ENCODE peak calls at places on chromosomes 11 and 22, in five cellular contexts. One of them, this sample, is unnamed.
A peak's percentile ranks its signal among the peaks of the same experiment; 100 is the strongest.

GRCh38 chr11:20669833-20670684 is 673 bp downstream of the NELL1 start:
- DNase-seq in A549: no peak
- DNase-seq in mesenchymal stem cell: no peak
- DNase-seq in dorsolateral prefrontal cortex: no peak
- DNase-seq in right lobe of liver: no peak
- DNase-seq in this sample: no peak

GRCh38 chr11:101817536-101817935 is 97.3 kb upstream of the CEP126 start:
- DNase-seq in A549: no peak
- DNase-seq in right lobe of liver: no peak
- DNase-seq in dorsolateral prefrontal cortex: no peak
- DNase-seq in mesenchymal stem cell: no peak
- DNase-seq in this sample: no peak

GRCh38 chr22:22199634-22200033 is 45.0 kb upstream of the VPREB1 start:
- DNase-seq in dorsolateral prefrontal cortex: no peak
- DNase-seq in right lobe of liver: no peak
- DNase-seq in A549: no peak
- DNase-seq in mesenchymal stem cell: no peak
- DNase-seq in this sample: no peak

GRCh38 chr11:9664276-9665171 is 647 bp downstream of the SWAP70 start:
- DNase-seq in A549: peak; percentile 48
- DNase-seq in dorsolateral prefrontal cortex: no peak
- DNase-seq in right lobe of liver: peak; percentile 60
- DNase-seq in mesenchymal stem cell: peak; percentile 70
- DNase-seq in this sample: peak; percentile 32

GRCh38 chr11:33296695-33297094 is 39.5 kb downstream of the HIPK3 start:
- DNase-seq in mesenchymal stem cell: no peak
- DNase-seq in dorsolateral prefrontal cortex: no peak
- DNase-seq in right lobe of liver: no peak
- DNase-seq in A549: no peak
- DNase-seq in this sample: no peak

GRCh38 chr11:104870910-104871309 is 27.4 kb downstream of the CASP12 start:
- DNase-seq in dorsolateral prefrontal cortex: no peak
- DNase-seq in A549: no peak
- DNase-seq in mesenchymal stem cell: peak; percentile 21
- DNase-seq in right lobe of liver: no peak
- DNase-seq in this sample: no peak

GRCh38 chr11:64765291-64765803 is 5.6 kb upstream of the PYGM start:
- DNase-seq in dorsolateral prefrontal cortex: no peak
- DNase-seq in A549: no peak
- DNase-seq in mesenchymal stem cell: no peak
- DNase-seq in right lobe of liver: no peak
- DNase-seq in this sample: no peak

GRCh38 chr11:61762216-61762615 is 9.8 kb downstream of the MYRF start:
- DNase-seq in dorsolateral prefrontal cortex: no peak
- DNase-seq in right lobe of liver: no peak
- DNase-seq in A549: no peak
- DNase-seq in mesenchymal stem cell: no peak
- DNase-seq in this sample: no peak

GRCh38 chr11:85752890-85753581 is 57.9 kb downstream of the SYTL2 start:
- DNase-seq in A549: no peak
- DNase-seq in mesenchymal stem cell: no peak
- DNase-seq in dorsolateral prefrontal cortex: no peak
- DNase-seq in right lobe of liver: no peak
- DNase-seq in this sample: no peak

GRCh38 chr11:47272706-47273105 is 2.8 kb downstream of the MADD start:
- DNase-seq in A549: no peak
- DNase-seq in mesenchymal stem cell: peak; percentile 50
- DNase-seq in dorsolateral prefrontal cortex: no peak
- DNase-seq in right lobe of liver: no peak
- DNase-seq in this sample: no peak

GRCh38 chr22:49934144-49934890 is 15.9 kb downstream of the CRELD2 start:
- DNase-seq in dorsolateral prefrontal cortex: no peak
- DNase-seq in right lobe of liver: peak; percentile 81
- DNase-seq in mesenchymal stem cell: peak; percentile 60
- DNase-seq in A549: no peak
- DNase-seq in this sample: peak; percentile 76

GRCh38 chr22:50267591-50268390 is 2.4 kb downstream of the MAPK11 start:
- DNase-seq in dorsolateral prefrontal cortex: no peak
- DNase-seq in right lobe of liver: no peak
- DNase-seq in mesenchymal stem cell: no peak
- DNase-seq in A549: no peak
- DNase-seq in this sample: peak; percentile 64

GRCh38 chr11:7575841-7576451 is 62.1 kb downstream of the PPFIBP2 start:
- DNase-seq in mesenchymal stem cell: peak; percentile 54
- DNase-seq in A549: peak; percentile 66
- DNase-seq in right lobe of liver: no peak
- DNase-seq in dorsolateral prefrontal cortex: no peak
- DNase-seq in this sample: no peak

GRCh38 chr11:17598700-17599459 is 51.8 kb downstream of the OTOG start:
- DNase-seq in mesenchymal stem cell: peak; percentile 57
- DNase-seq in right lobe of liver: peak; percentile 80
- DNase-seq in dorsolateral prefrontal cortex: peak; percentile 74
- DNase-seq in A549: peak; percentile 62
- DNase-seq in this sample: peak; percentile 65

GRCh38 chr22:47027766-47028165 is 265.3 kb downstream of the TBC1D22A start:
- DNase-seq in dorsolateral prefrontal cortex: no peak
- DNase-seq in A549: no peak
- DNase-seq in mesenchymal stem cell: no peak
- DNase-seq in right lobe of liver: no peak
- DNase-seq in this sample: no peak

GRCh38 chr22:25899566-25899965 is 157.6 kb downstream of the MYO18B start:
- DNase-seq in mesenchymal stem cell: no peak
- DNase-seq in dorsolateral prefrontal cortex: no peak
- DNase-seq in A549: no peak
- DNase-seq in right lobe of liver: no peak
- DNase-seq in this sample: no peak

GRCh38 chr11:79047356-79047755 is 393.5 kb downstream of the TENM4 start:
- DNase-seq in mesenchymal stem cell: no peak
- DNase-seq in right lobe of liver: no peak
- DNase-seq in A549: no peak
- DNase-seq in dorsolateral prefrontal cortex: no peak
- DNase-seq in this sample: no peak

GRCh38 chr22:38413085-38414008 is 41.7 kb downstream of the KCNJ4 start:
- DNase-seq in A549: no peak
- DNase-seq in mesenchymal stem cell: no peak
- DNase-seq in right lobe of liver: peak; percentile 63
- DNase-seq in dorsolateral prefrontal cortex: peak; percentile 26
- DNase-seq in this sample: peak; percentile 53

GRCh38 chr11:103109818-103110388 is 677 bp downstream of the DYNC2H1 start:
- DNase-seq in A549: no peak
- DNase-seq in right lobe of liver: no peak
- DNase-seq in mesenchymal stem cell: no peak
- DNase-seq in dorsolateral prefrontal cortex: no peak
- DNase-seq in this sample: no peak

GRCh38 chr11:62974848-62975522 is 9.8 kb downstream of the SLC22A6 start:
- DNase-seq in right lobe of liver: no peak
- DNase-seq in dorsolateral prefrontal cortex: no peak
- DNase-seq in mesenchymal stem cell: no peak
- DNase-seq in A549: peak; percentile 54
- DNase-seq in this sample: peak; percentile 56

GRCh38 chr22:37627545-37627944 is 11.9 kb upstream of the SH3BP1 start:
- DNase-seq in mesenchymal stem cell: no peak
- DNase-seq in right lobe of liver: no peak
- DNase-seq in dorsolateral prefrontal cortex: no peak
- DNase-seq in A549: no peak
- DNase-seq in this sample: no peak

GRCh38 chr22:49838771-49839717 is 11.4 kb upstream of the BRD1 start:
- DNase-seq in mesenchymal stem cell: no peak
- DNase-seq in dorsolateral prefrontal cortex: no peak
- DNase-seq in right lobe of liver: no peak
- DNase-seq in A549: no peak
- DNase-seq in this sample: no peak

GRCh38 chr11:12142179-12142578 is 31.8 kb downstream of the MICAL2 start:
- DNase-seq in A549: no peak
- DNase-seq in dorsolateral prefrontal cortex: no peak
- DNase-seq in mesenchymal stem cell: no peak
- DNase-seq in right lobe of liver: no peak
- DNase-seq in this sample: no peak
- H3K27ac ChIP-seq in A549: no peak overlapping the region
- H3K27ac ChIP-seq in dorsolateral prefrontal cortex: no peak overlapping the region
- H3K27ac ChIP-seq in mesenchymal stem cell: no peak overlapping the region
- H3K27ac ChIP-seq in right lobe of liver: no peak overlapping the region
- H3K27ac ChIP-seq in this sample: peak overlapping the region; percentile 67

GRCh38 chr11:96086111-96086510 is 162.2 kb upstream of the MTMR2 start:
- DNase-seq in mesenchymal stem cell: no peak
- DNase-seq in dorsolateral prefrontal cortex: no peak
- DNase-seq in A549: no peak
- DNase-seq in right lobe of liver: no peak
- DNase-seq in this sample: no peak

GRCh38 chr11:96082936-96083335 is 159.0 kb upstream of the MTMR2 start:
- DNase-seq in A549: no peak
- DNase-seq in mesenchymal stem cell: no peak
- DNase-seq in right lobe of liver: no peak
- DNase-seq in dorsolateral prefrontal cortex: no peak
- DNase-seq in this sample: no peak

GRCh38 chr11:96082002-96082899 is 158.3 kb upstream of the MTMR2 start:
- DNase-seq in right lobe of liver: no peak
- DNase-seq in dorsolateral prefrontal cortex: no peak
- DNase-seq in mesenchymal stem cell: peak; percentile 43
- DNase-seq in A549: no peak
- DNase-seq in this sample: no peak

GRCh38 chr11:96085349-96085910 is 161.5 kb upstream of the MTMR2 start:
- DNase-seq in A549: no peak
- DNase-seq in dorsolateral prefrontal cortex: no peak
- DNase-seq in right lobe of liver: no peak
- DNase-seq in mesenchymal stem cell: no peak
- DNase-seq in this sample: no peak

DNA sequence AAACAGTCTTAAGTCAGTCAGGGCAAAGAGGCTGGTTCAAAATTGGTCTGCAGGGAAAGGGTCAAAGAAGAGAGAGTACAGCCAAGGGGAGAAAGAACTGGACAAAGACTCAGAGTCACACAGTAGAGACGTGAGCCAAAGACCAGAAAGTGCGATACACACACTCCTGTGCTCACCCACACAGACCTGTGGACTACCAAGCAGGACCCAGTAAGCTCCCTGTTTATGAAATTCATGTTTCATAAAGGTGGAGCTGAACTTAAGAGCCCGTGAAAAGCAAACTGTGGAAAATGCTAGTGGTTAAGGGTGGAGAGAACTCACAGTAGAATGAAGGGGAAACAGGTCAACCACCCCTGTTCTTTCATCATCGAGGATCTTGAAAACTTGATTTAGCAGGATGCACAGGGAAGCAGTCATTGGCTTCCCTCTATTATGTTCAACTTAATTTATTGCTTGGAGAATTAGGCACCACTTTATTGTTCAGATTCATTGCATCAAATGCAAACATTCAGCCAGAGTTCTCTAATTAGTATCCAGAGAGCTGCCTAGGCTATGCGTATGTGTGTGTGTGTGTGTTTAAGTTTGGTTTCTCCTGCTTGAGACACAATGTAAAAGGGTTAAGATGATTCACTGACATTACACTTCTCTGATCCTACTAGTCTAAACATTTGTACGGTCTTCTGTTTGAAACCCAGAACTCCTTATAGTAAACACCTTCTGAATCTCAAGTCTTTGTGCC is 160.9 kb upstream of the MTMR2 start:
- DNase-seq in dorsolateral prefrontal cortex: no peak
- DNase-seq in A549: no peak
- DNase-seq in right lobe of liver: no peak
- DNase-seq in mesenchymal stem cell: peak; percentile 77
- DNase-seq in this sample: no peak
- H3K27ac ChIP-seq in dorsolateral prefrontal cortex: no peak overlapping the region
- H3K27ac ChIP-seq in A549: no peak overlapping the region
- H3K27ac ChIP-seq in right lobe of liver: no peak overlapping the region
- H3K27ac ChIP-seq in mesenchymal stem cell: no peak overlapping the region
- H3K27ac ChIP-seq in this sample: no peak overlapping the region

DNA sequence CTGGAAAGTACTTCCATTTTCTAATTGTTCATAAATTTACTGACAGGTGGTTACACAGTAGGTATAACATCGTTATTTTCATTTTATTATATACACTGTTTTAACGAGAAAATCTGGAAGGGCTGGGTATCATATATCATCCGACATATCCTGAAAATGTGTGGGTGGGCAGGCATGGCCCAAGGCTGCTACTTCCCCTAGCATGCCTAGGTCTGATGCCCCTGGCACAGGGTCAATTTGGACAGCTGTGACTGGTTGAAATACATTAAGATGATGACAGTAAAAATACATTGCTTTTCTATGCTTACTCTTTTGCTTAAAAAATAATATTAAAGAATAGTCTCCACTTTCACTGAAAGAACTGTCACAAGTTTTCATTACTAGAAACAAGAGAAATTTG is 908.8 kb downstream of the OPCML start:
- DNase-seq in dorsolateral prefrontal cortex: no peak
- DNase-seq in right lobe of liver: no peak
- DNase-seq in mesenchymal stem cell: no peak
- DNase-seq in A549: no peak
- DNase-seq in this sample: no peak
- H3K27ac ChIP-seq in dorsolateral prefrontal cortex: no peak overlapping the region
- H3K27ac ChIP-seq in right lobe of liver: no peak overlapping the region
- H3K27ac ChIP-seq in mesenchymal stem cell: no peak overlapping the region
- H3K27ac ChIP-seq in A549: no peak overlapping the region
- H3K27ac ChIP-seq in this sample: no peak overlapping the region

GRCh38 chr11:116404143-116404800 is 368.5 kb downstream of the BUD13 start:
- DNase-seq in A549: no peak
- DNase-seq in mesenchymal stem cell: no peak
- DNase-seq in dorsolateral prefrontal cortex: no peak
- DNase-seq in right lobe of liver: no peak
- DNase-seq in this sample: no peak
- H3K27ac ChIP-seq in A549: no peak overlapping the region
- H3K27ac ChIP-seq in mesenchymal stem cell: no peak overlapping the region
- H3K27ac ChIP-seq in dorsolateral prefrontal cortex: no peak overlapping the region
- H3K27ac ChIP-seq in right lobe of liver: no peak overlapping the region
- H3K27ac ChIP-seq in this sample: no peak overlapping the region

DNA sequence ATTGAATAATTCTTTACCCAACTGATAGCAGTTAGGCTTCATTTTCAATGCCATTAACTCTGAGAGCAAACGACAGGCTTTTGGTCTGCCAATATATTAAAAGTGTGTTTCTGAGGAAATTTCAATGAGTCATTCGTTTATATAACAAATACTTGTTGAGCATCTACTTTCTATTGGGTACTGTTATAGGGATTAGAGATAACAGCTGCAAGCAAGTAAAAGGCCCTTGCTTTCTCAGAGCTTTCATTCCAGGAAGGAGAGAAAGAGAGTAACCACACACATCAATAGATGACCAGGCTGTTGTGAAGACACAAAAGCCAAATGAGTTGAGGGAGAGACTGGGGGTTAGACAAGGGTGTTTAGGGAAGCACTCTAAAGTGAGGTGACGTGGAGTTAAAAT is 35.7 kb downstream of the CD44 start:
- DNase-seq in A549: no peak
- DNase-seq in dorsolateral prefrontal cortex: no peak
- DNase-seq in right lobe of liver: no peak
- DNase-seq in mesenchymal stem cell: peak; percentile 90
- DNase-seq in this sample: no peak
- H3K27ac ChIP-seq in A549: peak overlapping the region; percentile 57
- H3K27ac ChIP-seq in dorsolateral prefrontal cortex: no peak overlapping the region
- H3K27ac ChIP-seq in right lobe of liver: no peak overlapping the region
- H3K27ac ChIP-seq in mesenchymal stem cell: peak overlapping the region; percentile 45
- H3K27ac ChIP-seq in this sample: no peak overlapping the region